ENCODE peak calls at places on chromosomes 12 and 14, in four cellular contexts. Y is HepG2, V is GM12878, C is K562. H is an unnamed sample.

GRCh38 chr12:31594681-31595080 is 3.7 kb upstream of the DENND5B start:
- DNase-seq in Y (no peak), V (no peak), C (no peak), H (no peak)

GRCh38 chr12:95633049-95633545 is 81.8 kb upstream of the USP44 start:
- DNase-seq in Y (peak; percentile 33), V (no peak), C (no peak), H (peak; percentile 99)

GRCh38 chr14:37753459-37753858 is 158.0 kb downstream of the TTC6 start:
- DNase-seq in Y (no peak), V (no peak), C (no peak), H (no peak)

GRCh38 chr12:84701041-84701440 is 211.6 kb downstream of the SLC6A15 start:
- DNase-seq in Y (no peak), V (no peak), C (no peak), H (no peak)

GRCh38 chr14:56100556-56100955 is 17.7 kb upstream of the PELI2 start:
- DNase-seq in Y (no peak), V (no peak), C (no peak), H (no peak)

GRCh38 chr12:32440120-32440865 is 40.9 kb downstream of the FGD4 start:
- DNase-seq in Y (no peak), V (no peak), C (no peak), H (no peak)

GRCh38 chr12:1127021-1127420 is 136.0 kb downstream of the ERC1 start:
- DNase-seq in Y (no peak), V (no peak), C (no peak), H (no peak)

GRCh38 chr12:66647034-66647691 is 31.7 kb downstream of the GRIP1 start:
- DNase-seq in Y (no peak), V (no peak), C (no peak), H (no peak)

GRCh38 chr14:76405627-76406026 is 29.7 kb downstream of the ESRRB start:
- DNase-seq in Y (no peak), V (no peak), C (no peak), H (no peak)

GRCh38 chr14:64591809-64592208 is 42.0 kb downstream of the PPP1R36 start:
- DNase-seq in Y (no peak), V (no peak), C (no peak), H (no peak)

GRCh38 chr12:2641209-2641608 is 153.6 kb upstream of the FKBP4 start:
- DNase-seq in Y (no peak), V (no peak), C (peak; percentile 41), H (peak; percentile 43)

GRCh38 chr12:57851552-57852186 is 5.1 kb upstream of the CTDSP2 start:
- DNase-seq in Y (no peak), V (no peak), C (no peak), H (no peak)

GRCh38 chr14:97642631-97643030 is 845.4 kb downstream of the VRK1 start:
- DNase-seq in Y (no peak), V (no peak), C (no peak), H (no peak)

GRCh38 chr14:101076451-101077220 is 173.1 kb upstream of the RTL1 start:
- DNase-seq in Y (no peak), V (no peak), C (no peak), H (no peak)

GRCh38 chr12:67681145-67681778 is 32.7 kb downstream of the DYRK2 start:
- DNase-seq in Y (no peak), V (no peak), C (no peak), H (peak; percentile 33)

GRCh38 chr12:53070901-53071492 is 8.2 kb downstream of the SPRYD3 start:
- DNase-seq in Y (no peak), V (no peak), C (no peak), H (no peak)

GRCh38 chr14:98131406-98131805 is 1140.6 kb downstream of the BCL11B start:
- DNase-seq in Y (no peak), V (no peak), C (no peak), H (no peak)

GRCh38 chr12:53051058-53051880 is 1.4 kb downstream of the TNS2 start:
- DNase-seq in Y (peak; percentile 82), V (no peak), C (peak; percentile 36), H (no peak)

GRCh38 chr12:6529291-6529737 is 5.0 kb upstream of the GAPDH start:
- DNase-seq in Y (no peak), V (no peak), C (no peak), H (no peak)

GRCh38 chr12:132205271-132206092 is 61.2 kb downstream of the NOC4L start:
- DNase-seq in Y (no peak), V (no peak), C (no peak), H (no peak)
- TF ChIP-seq CHD4 in Y (no peak), V (no peak), C (no peak), H (no peak)

GRCh38 chr12:42643881-42644579 is 54.5 kb upstream of the PRICKLE1 start:
- DNase-seq in Y (no peak), V (no peak), C (no peak), H (no peak)
- TF ChIP-seq POLR2A in Y (no peak), V (no peak), C (no peak), H (no peak)

DNA sequence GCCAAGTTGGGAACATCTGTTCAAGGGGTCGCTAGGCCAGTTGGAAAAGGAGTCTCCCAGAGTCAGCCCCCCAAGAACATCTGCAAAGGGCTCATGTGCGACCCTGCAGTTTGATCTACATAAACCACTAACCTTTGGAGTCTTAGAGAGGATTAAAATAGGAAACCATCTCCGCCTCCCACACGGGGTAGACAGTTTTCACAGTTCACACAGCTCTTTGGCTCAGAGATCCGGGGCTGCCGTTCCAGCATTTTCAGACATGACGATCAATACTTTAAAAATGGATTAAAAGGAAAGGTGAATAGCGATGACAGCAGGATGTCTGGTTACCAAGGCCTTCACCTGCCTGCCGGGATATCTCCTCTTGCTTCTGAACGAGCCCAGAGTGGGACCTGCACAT is 59.8 kb upstream of the BCL11B start:
- DNase-seq in Y (no peak), V (no peak), C (no peak), H (no peak)
- TF ChIP-seq CHD4 in Y (no peak), V (no peak), C (no peak), H (no peak)

GRCh38 chr14:105300542-105301102 is at the start of gene BRF1:
- DNase-seq in Y (peak; percentile 86), V (no peak), C (peak; percentile 90), H (peak; percentile 85)
- TF ChIP-seq POLR2A in Y (no peak), V (peak; percentile 90), C (no peak), H (no peak)